ENCODE peak calls at places on chromosome 16, in six cellular contexts. M is DND-41, V is fibroblast of lung, A is GM23248, W is H1, E is neural progenitor cell. C is an unnamed sample.

GRCh38 chr16:86994651-86995171 is 322.5 kb downstream of the C16orf95 start:
- DNase-seq in M (no peak), V (peak; percentile 99), A (peak; percentile 92), W (no peak), E (peak; percentile 50), C (no peak)

GRCh38 chr16:61900482-61900881 is 135.8 kb downstream of the CDH8 start:
- DNase-seq in M (no peak), V (peak; percentile 56), A (peak; percentile 76), W (no peak), E (no peak), C (no peak)

GRCh38 chr16:17555176-17555575 is 84.4 kb upstream of the XYLT1 start:
- DNase-seq in M (no peak), V (peak; percentile 95), A (peak; percentile 82), W (no peak), E (no peak), C (no peak)

GRCh38 chr16:8861563-8862308 is 7.1 kb downstream of the CARHSP1 start:
- DNase-seq in M (no peak), V (no peak), A (peak; percentile 38), W (no peak), E (no peak), C (no peak)

GRCh38 chr16:56425439-56425832 is at the start of gene AMFR:
- DNase-seq in M (peak; percentile 72), V (peak; percentile 80), A (peak; percentile 96), W (peak; percentile 31), E (peak; percentile 95), C (peak; percentile 54)

GRCh38 chr16:83615553-83615952 is 192.2 kb upstream of the HSBP1 start:
- DNase-seq in M (no peak), V (peak; percentile 39), A (peak; percentile 56), W (no peak), E (no peak), C (no peak)

GRCh38 chr16:3882531-3882930 is 2.0 kb upstream of the CREBBP start:
- DNase-seq in M (no peak), V (no peak), A (no peak), W (no peak), E (no peak), C (no peak)

GRCh38 chr16:48383204-48383876 is 1.9 kb downstream of the SIAH1 start:
- DNase-seq in M (no peak), V (no peak), A (peak; percentile 78), W (no peak), E (no peak), C (no peak)

GRCh38 chr16:84810518-84811273 is 9.1 kb upstream of the CRISPLD2 start:
- DNase-seq in M (peak; percentile 75), V (peak; percentile 85), A (peak; percentile 81), W (no peak), E (no peak), C (no peak)

GRCh38 chr16:57500578-57501111 is 14.4 kb upstream of the DOK4 start:
- DNase-seq in M (peak; percentile 54), V (no peak), A (no peak), W (no peak), E (no peak), C (no peak)

GRCh38 chr16:66588981-66589713 is 9.9 kb downstream of the CMTM2 start:
- DNase-seq in M (peak; percentile 46), V (no peak), A (peak; percentile 42), W (no peak), E (peak; percentile 50), C (no peak)

GRCh38 chr16:4653981-4654380 is 29.4 kb downstream of the MGRN1 start:
- DNase-seq in M (no peak), V (no peak), A (no peak), W (no peak), E (no peak), C (no peak)

GRCh38 chr16:66512589-66513404 is 37.1 kb downstream of the TK2 start:
- DNase-seq in M (no peak), V (peak; percentile 49), A (peak; percentile 64), W (no peak), E (no peak), C (no peak)

GRCh38 chr16:4883501-4883900 is 36.2 kb downstream of the UBN1 start:
- DNase-seq in M (no peak), V (no peak), A (no peak), W (no peak), E (no peak), C (no peak)

GRCh38 chr16:72945611-72946010 is 102.3 kb downstream of the ZFHX3 start:
- DNase-seq in M (no peak), V (no peak), A (no peak), W (no peak), E (no peak), C (no peak)

GRCh38 chr16:60413969-60414368 is 1622.3 kb downstream of the CDH8 start:
- DNase-seq in M (no peak), V (no peak), A (no peak), W (no peak), E (peak; percentile 33), C (no peak)

GRCh38 chr16:72963921-72964320 is 84.0 kb downstream of the ZFHX3 start:
- DNase-seq in M (no peak), V (peak; percentile 74), A (no peak), W (no peak), E (peak; percentile 46), C (no peak)

GRCh38 chr16:87445486-87445885 is 47.3 kb downstream of the ZCCHC14 start:
- DNase-seq in M (no peak), V (peak; percentile 80), A (peak; percentile 10), W (no peak), E (no peak), C (no peak)

GRCh38 chr16:81457326-81458133 is 12.9 kb downstream of the CMIP start:
- DNase-seq in M (no peak), V (peak; percentile 80), A (peak; percentile 89), W (no peak), E (no peak), C (peak; percentile 16)

GRCh38 chr16:4692460-4693295 is 684 bp upstream of the NUDT16L1 start:
- DNase-seq in M (no peak), V (no peak), A (peak; percentile 27), W (no peak), E (peak; percentile 53), C (no peak)

GRCh38 chr16:77445321-77445720 is 10.5 kb upstream of the ADAMTS18 start:
- DNase-seq in M (no peak), V (no peak), A (no peak), W (no peak), E (no peak), C (no peak)

GRCh38 chr16:80526418-80527061 is 14.3 kb upstream of the DYNLRB2 start:
- DNase-seq in M (peak; percentile 32), V (peak; percentile 50), A (peak; percentile 76), W (no peak), E (peak; percentile 78), C (peak; percentile 38)

GRCh38 chr16:71867934-71868333 is 16.0 kb downstream of the ZNF821 start:
- DNase-seq in M (no peak), V (no peak), A (no peak), W (no peak), E (no peak), C (no peak)

GRCh38 chr16:29825145-29826044 is 5.1 kb downstream of the MVP start:
- DNase-seq in M (no peak), V (peak; percentile 91), A (peak; percentile 89), W (no peak), E (peak; percentile 41), C (no peak)

DNA sequence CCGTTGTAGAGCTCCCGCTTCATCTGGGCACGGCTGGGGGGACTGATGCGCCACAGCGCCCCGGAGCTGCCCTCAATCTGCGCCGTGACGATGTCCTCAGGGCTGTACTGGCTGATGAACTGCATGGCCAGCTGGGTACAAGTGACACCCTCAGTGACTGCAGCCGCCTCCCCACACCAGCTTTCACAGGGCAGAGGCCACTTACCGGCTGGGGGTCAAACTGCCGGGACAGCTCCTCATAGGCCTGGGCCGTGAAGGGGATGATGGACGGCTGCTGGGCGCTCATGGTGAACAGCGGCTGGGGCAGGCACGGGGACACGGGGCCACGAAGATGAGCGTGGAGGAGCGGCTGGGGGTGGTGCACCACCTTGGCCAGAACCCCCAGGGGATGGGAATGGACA is 10.3 kb downstream of the CTU2 start:
- DNase-seq in M (no peak), V (no peak), A (no peak), W (no peak), E (no peak), C (no peak)
- H3K36me3 ChIP-seq in M (peaks cover 84% of the 10 kb centered on the region), V (peaks cover 54% of the 10 kb centered on the region), A (peaks cover 14% of the 10 kb centered on the region), W (peaks cover 41% of the 10 kb centered on the region), E (no peaks in the 10 kb centered on the region), C (peaks cover 54% of the 10 kb centered on the region)

DNA sequence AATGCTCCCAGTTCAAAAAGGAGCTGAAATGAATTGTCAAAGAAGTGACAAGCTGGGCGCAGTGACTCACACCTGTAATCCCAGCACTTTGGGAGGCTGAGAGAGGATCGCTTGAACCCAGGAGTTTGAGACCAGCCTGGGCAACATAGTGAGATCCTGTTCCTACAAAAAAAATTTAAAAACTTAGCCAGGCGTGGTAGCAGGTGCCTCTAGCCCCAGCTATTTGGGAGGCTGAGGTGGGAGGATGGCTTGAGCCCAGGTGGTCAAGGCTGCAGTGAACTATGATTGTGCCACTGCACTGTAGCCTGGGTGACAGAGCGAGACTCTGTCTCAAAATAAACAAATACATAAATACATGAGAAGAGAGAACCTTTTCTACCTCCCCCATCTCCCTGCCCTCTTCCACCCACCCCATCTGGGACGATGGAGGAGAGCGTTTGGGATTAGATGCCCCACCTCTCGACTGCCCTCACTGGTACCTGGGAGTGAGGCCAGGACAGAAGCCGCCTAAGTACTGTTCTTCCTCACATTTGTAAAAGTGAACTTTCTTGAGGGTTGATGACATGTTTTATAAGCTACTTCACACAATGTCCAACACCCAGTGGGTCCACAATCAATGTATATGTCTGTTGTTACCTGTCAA is 2.4 kb downstream of the IL4R start:
- DNase-seq in M (no peak), V (no peak), A (no peak), W (no peak), E (no peak), C (no peak)
- H3K9ac ChIP-seq in M (peak overlapping the region; percentile 99), V (no peak overlapping the region), A (peak overlapping the region; percentile 100), W (no peak overlapping the region), E (no peak overlapping the region), C (no peak overlapping the region)

GRCh38 chr16:88875703-88876234 is 9.3 kb upstream of the PABPN1L start:
- DNase-seq in M (no peak), V (no peak), A (no peak), W (no peak), E (no peak), C (no peak)
- TF ChIP-seq EZH2 in M (no peak), V (no peak), A (no peak), W (no peak), E (no peak), C (no peak)

GRCh38 chr16:74902161-74902560 is 82.8 kb downstream of the WDR59 start:
- DNase-seq in M (no peak), V (no peak), A (no peak), W (no peak), E (no peak), C (no peak)

GRCh38 chr16:74896389-74897370 is 88.2 kb downstream of the WDR59 start:
- DNase-seq in M (no peak), V (peak; percentile 72), A (peak; percentile 89), W (no peak), E (no peak), C (peak; percentile 27)

GRCh38 chr16:74898667-74899066 is 86.3 kb downstream of the WDR59 start:
- DNase-seq in M (no peak), V (no peak), A (no peak), W (no peak), E (no peak), C (no peak)

GRCh38 chr16:74901606-74902005 is 83.3 kb downstream of the WDR59 start:
- DNase-seq in M (no peak), V (no peak), A (no peak), W (no peak), E (no peak), C (no peak)

GRCh38 chr16:74899786-74900185 is 85.1 kb downstream of the WDR59 start:
- DNase-seq in M (no peak), V (no peak), A (no peak), W (no peak), E (no peak), C (no peak)
- H3K36me3 ChIP-seq in M (peaks cover 48% of the 10 kb centered on the region), V (no peaks in the 10 kb centered on the region), A (peaks cover 4% of the 10 kb centered on the region), W (peaks cover 6% of the 10 kb centered on the region), E (no peaks in the 10 kb centered on the region), C (peaks cover 10% of the 10 kb centered on the region)

C was measured in HCT116.